ENCODE peak calls at places on chromosome X, in four cellular contexts. S is lower lobe of right lung, A is ovary, K is GM12864. P is an unnamed sample.

GRCh38 chrX:18884916-18885315 is 99.0 kb downstream of the PHKA2 start:
- DNase-seq in S (no peak), A (no peak), K (no peak), P (no peak)

GRCh38 chrX:128754130-128754529 is 701.9 kb upstream of the ACTRT1 start:
- DNase-seq in S (no peak), A (no peak), K (no peak), P (no peak)

GRCh38 chrX:72240976-72241375 is 2.1 kb upstream of the ERCC6L start:
- DNase-seq in S (no peak), A (no peak), K (no peak), P (no peak)

GRCh38 chrX:119784747-119785446 is 6.5 kb downstream of the RPL39 start:
- DNase-seq in S (no peak), A (no peak), K (no peak), P (no peak)

GRCh38 chrX:129831486-129831885 is 12.2 kb downstream of the ZDHHC9 start:
- DNase-seq in S (no peak), A (no peak), K (no peak), P (no peak)

GRCh38 chrX:17414057-17414658 is 39.2 kb downstream of the NHS start:
- DNase-seq in S (no peak), A (no peak), K (no peak), P (no peak)

GRCh38 chrX:109839694-109840358 is 106.8 kb upstream of the ACSL4 start:
- DNase-seq in S (no peak), A (no peak), K (no peak), P (no peak)

GRCh38 chrX:31658360-31658759 is 586.5 kb upstream of the FTHL17 start:
- DNase-seq in S (no peak), A (no peak), K (no peak), P (peak; percentile 0)

GRCh38 chrX:39619182-39620009 is 478.4 kb downstream of the BCOR start:
- DNase-seq in S (no peak), A (no peak), K (no peak), P (no peak)

GRCh38 chrX:125306335-125306866 is 13.3 kb upstream of the TEX13C start:
- DNase-seq in S (no peak), A (no peak), K (no peak), P (no peak)

GRCh38 chrX:27619975-27620374 is 29.8 kb downstream of the DCAF8L2 start:
- DNase-seq in S (no peak), A (no peak), K (no peak), P (no peak)

GRCh38 chrX:140918398-140919043 is 83.9 kb upstream of the SPANXB1 start:
- DNase-seq in S (no peak), A (no peak), K (peak; percentile 3), P (no peak)

GRCh38 chrX:45888518-45888917 is 656.7 kb downstream of the ZNF674 start:
- DNase-seq in S (no peak), A (no peak), K (no peak), P (no peak)

GRCh38 chrX:55187281-55187680 is 32.9 kb upstream of the PAGE5 start:
- DNase-seq in S (no peak), A (no peak), K (no peak), P (no peak)

GRCh38 chrX:18173494-18174180 is 47.0 kb downstream of the BEND2 start:
- DNase-seq in S (no peak), A (no peak), K (no peak), P (no peak)

GRCh38 chrX:153643431-153644351 is 3.3 kb upstream of the DUSP9 start:
- DNase-seq in S (no peak), A (peak; percentile 32), K (no peak), P (no peak)

GRCh38 chrX:459611-460010 is 72.9 kb upstream of the PPP2R3B start:
- DNase-seq in S (no peak), A (no peak), K (no peak), P (no peak)

GRCh38 chrX:109714340-109714958 is 18.6 kb downstream of the ACSL4 start:
- DNase-seq in S (no peak), A (no peak), K (no peak), P (peak; percentile 51)

GRCh38 chrX:149962859-149963757 is 24.8 kb upstream of the EOLA2 start:
- DNase-seq in S (no peak), A (peak; percentile 54), K (no peak), P (no peak)

GRCh38 chrX:150688911-150689451 is 4.2 kb upstream of the MTMR1 start:
- DNase-seq in S (no peak), A (no peak), K (no peak), P (peak; percentile 84)

GRCh38 chrX:141760761-141761160 is 62.2 kb upstream of the SPANXD start:
- DNase-seq in S (no peak), A (no peak), K (no peak), P (no peak)

GRCh38 chrX:120453985-120454384 is 15.1 kb downstream of the LAMP2 start:
- DNase-seq in S (no peak), A (no peak), K (no peak), P (no peak)

GRCh38 chrX:18793601-18794089 is 86.2 kb downstream of the PPEF1 start:
- DNase-seq in S (no peak), A (no peak), K (no peak), P (no peak)

GRCh38 chrX:74419861-74420193 is 1.5 kb upstream of the SLC16A2 start:
- DNase-seq in S (no peak), A (peak; percentile 44), K (no peak), P (no peak)

GRCh38 chrX:118216488-118216887 is 99.9 kb upstream of the KLHL13 start:
- DNase-seq in S (no peak), A (no peak), K (no peak), P (no peak)

GRCh38 chrX:118211891-118212816 is 95.5 kb upstream of the KLHL13 start:
- DNase-seq in S (no peak), A (no peak), K (no peak), P (no peak)

GRCh38 chrX:118215346-118215745 is 98.7 kb upstream of the KLHL13 start:
- DNase-seq in S (no peak), A (no peak), K (no peak), P (no peak)

GRCh38 chrX:118216086-118216485 is 99.5 kb upstream of the KLHL13 start:
- DNase-seq in S (no peak), A (no peak), K (no peak), P (no peak)

GRCh38 chrX:118212817-118213183 is 96.2 kb upstream of the KLHL13 start:
- DNase-seq in S (no peak), A (no peak), K (peak; percentile 66), P (no peak)
- H3K4me3 ChIP-seq in S (no peak overlapping the region), A (no peak overlapping the region), K (no peak overlapping the region), P (no peak overlapping the region)

DNA sequence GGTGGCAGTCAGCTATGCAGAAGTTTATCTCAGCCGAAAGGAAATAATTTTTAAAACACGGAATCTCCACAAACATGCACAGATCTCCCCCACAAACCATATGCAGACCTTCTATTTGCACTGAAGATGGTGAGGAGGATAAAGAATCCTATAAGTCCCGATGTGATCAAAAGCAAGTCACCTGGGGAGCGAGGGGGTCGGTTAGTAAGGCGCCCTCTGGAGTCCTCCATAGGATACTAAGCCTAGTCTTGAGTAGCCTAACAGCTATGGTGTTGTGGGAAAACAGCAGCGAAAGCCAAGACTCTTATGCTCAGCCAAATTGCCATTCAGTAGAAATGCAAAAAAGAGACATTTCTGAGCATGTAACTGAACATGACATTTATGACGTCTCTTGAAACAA is 210.9 kb downstream of the FRMPD4 start:
- DNase-seq in S (no peak), A (no peak), K (no peak), P (no peak)
- TF ChIP-seq CTCF in S (no peak), A (no peak), K (no peak), P (no peak)

DNA sequence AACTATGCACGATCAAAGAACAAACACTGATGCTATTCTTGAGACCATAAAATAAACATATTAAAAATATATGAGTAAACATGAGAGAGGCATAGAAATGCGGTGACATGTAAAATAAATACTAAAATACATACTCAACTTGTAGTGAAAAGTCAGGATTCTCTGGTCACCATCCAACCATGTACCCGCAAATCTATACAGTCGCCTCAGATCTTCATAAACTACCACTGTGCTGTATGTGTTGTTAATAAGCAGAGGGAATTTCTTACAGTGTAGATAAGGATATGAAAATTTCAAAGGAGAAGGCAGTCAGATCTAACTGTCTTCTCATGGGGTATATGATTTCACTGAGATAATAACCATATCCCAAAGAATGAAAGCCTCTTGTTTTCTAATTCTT is 67.8 kb upstream of the FAM47B start:
- DNase-seq in S (no peak), A (no peak), K (no peak), P (no peak)
- H3K4me3 ChIP-seq in S (no peak overlapping the region), A (no peak overlapping the region), K (no peak overlapping the region), P (no peak overlapping the region)

GRCh38 chrX:22396408-22396807 is 123.7 kb downstream of the CBLL2 start:
- DNase-seq in S (no peak), A (no peak), K (no peak), P (no peak)

GRCh38 chrX:22404297-22404696 is 131.6 kb downstream of the CBLL2 start:
- DNase-seq in S (no peak), A (no peak), K (no peak), P (no peak)

GRCh38 chrX:22397566-22397965 is 124.9 kb downstream of the CBLL2 start:
- DNase-seq in S (no peak), A (no peak), K (no peak), P (no peak)

GRCh38 chrX:22395372-22395771 is 122.7 kb downstream of the CBLL2 start:
- DNase-seq in S (no peak), A (no peak), K (no peak), P (no peak)

DNA sequence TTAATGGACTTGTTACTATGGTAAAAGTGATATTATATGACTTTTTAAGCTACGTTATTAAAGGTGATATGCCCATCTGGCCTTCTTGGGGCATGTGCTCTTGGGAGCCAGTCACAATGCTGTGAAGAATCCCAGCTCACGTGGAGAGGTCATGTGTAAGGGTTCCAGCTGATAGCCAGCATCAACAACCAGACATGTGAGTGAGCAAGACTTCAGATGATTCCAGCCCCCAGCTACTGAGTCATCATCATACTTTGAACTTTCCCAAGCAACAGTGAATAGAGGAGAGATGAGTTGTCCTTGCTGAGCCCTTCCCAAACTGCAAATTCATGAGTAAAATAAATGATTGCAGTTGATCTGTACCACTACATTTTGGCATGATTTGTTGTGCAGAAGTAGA is 127.1 kb downstream of the CBLL2 start:
- DNase-seq in S (no peak), A (no peak), K (no peak), P (no peak)
- TF ChIP-seq CTCF in S (no peak), A (no peak), K (no peak), P (no peak)

DNA sequence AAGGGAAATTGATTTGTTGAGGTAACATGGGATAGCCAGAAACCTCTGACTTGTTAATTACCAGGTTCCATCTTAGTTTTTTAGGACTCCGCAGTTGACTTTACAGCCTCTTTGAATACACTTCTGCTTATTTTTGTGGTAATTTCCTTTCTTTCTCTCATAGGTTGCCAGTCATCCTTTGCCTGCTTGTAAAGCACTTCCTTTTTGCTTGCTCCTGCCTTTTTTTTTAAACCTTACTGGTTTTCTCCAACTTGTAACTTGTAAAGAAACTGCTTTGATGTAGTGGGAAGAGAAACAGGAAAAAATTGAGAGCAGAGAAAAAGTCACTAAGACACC is 2.6 kb downstream of the PGK1 start:
- DNase-seq in S (no peak), A (no peak), K (no peak), P (no peak)
- H3K4me3 ChIP-seq in S (peak overlapping the region; percentile 72), A (no peak overlapping the region), K (peak overlapping the region; percentile 81), P (peak overlapping the region; percentile 76)

DNA sequence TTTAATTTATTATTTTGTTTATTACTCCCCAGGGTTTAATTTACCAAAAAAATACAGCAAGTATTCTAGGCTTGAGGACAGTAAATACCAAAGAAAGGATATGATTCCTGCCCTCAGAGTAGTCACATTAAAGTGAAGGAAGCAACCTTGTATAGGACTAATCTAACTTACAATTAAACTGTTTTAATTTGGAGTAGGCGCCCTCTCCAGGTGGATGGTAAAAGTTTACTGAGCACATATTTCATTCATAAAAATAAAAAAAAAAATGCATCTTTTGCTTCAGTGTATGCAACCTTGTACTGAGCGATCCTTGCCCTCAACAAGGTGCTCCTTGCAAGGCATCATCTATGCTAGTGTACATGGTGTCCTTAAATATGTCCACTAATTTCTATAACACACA is 72.0 kb upstream of the MAGEB16 start:
- DNase-seq in S (no peak), A (no peak), K (no peak), P (no peak)
- TF ChIP-seq CTCF in S (no peak), A (no peak), K (no peak), P (no peak)